ENCODE peak calls at places on chromosomes 16 and 17, in five cellular contexts. O is Panc1, S is HCT116, V is SK-N-SH, L is K562. H is an unnamed sample.

GRCh38 chr16:88810868-88811599 is 694 bp downstream of the APRT start:
- DNase-seq in O (no peak), S (peak), V (peak), L (no peak), H (no peak)

GRCh38 chr17:67492824-67493490 is 115.9 kb downstream of the PITPNC1 start:
- DNase-seq in O (no peak), S (no peak), V (no peak), L (no peak), H (no peak)

GRCh38 chr17:63816669-63817068 is 10.6 kb upstream of the PSMC5 start:
- DNase-seq in O (no peak), S (no peak), V (no peak), L (no peak), H (no peak)

GRCh38 chr17:49035470-49036269 is 38.5 kb downstream of the IGF2BP1 start:
- DNase-seq in O (peak), S (peak), V (peak), L (peak), H (no peak)

GRCh38 chr16:69940676-69941075 is 10.5 kb upstream of the CLEC18A start:
- DNase-seq in O (no peak), S (no peak), V (no peak), L (no peak), H (no peak)

GRCh38 chr17:74176546-74177001 is 26.9 kb upstream of the RPL38 start:
- DNase-seq in O (no peak), S (peak), V (peak), L (peak), H (no peak)

GRCh38 chr16:83887088-83887487 is 11.8 kb upstream of the MLYCD start:
- DNase-seq in O (no peak), S (peak), V (no peak), L (no peak), H (no peak)

GRCh38 chr16:9077001-9077809 is 14.2 kb upstream of the HAPSTR1 start:
- DNase-seq in O (no peak), S (peak), V (peak), L (peak), H (no peak)

GRCh38 chr17:77433385-77434135 is 292.8 kb downstream of the SEC14L1 start:
- DNase-seq in O (no peak), S (no peak), V (peak), L (no peak), H (no peak)

GRCh38 chr17:39634384-39634871 is 2.5 kb upstream of the STARD3 start:
- DNase-seq in O (no peak), S (no peak), V (peak), L (peak), H (no peak)

GRCh38 chr17:40061532-40062038 is 1.2 kb upstream of the THRA start:
- DNase-seq in O (no peak), S (no peak), V (no peak), L (no peak), H (no peak)

GRCh38 chr17:44379887-44380286 is 9.6 kb downstream of the ITGA2B start:
- DNase-seq in O (no peak), S (no peak), V (no peak), L (no peak), H (no peak)

GRCh38 chr17:43312011-43312410 is 78.2 kb upstream of the RNU2-1 start:
- DNase-seq in O (no peak), S (no peak), V (no peak), L (no peak), H (no peak)

GRCh38 chr17:38613981-38614779 is 8.4 kb upstream of the SRCIN1 start:
- DNase-seq in O (no peak), S (no peak), V (no peak), L (no peak), H (no peak)

GRCh38 chr16:13120091-13120490 is 218.7 kb downstream of the SHISA9 start:
- DNase-seq in O (no peak), S (no peak), V (no peak), L (no peak), H (no peak)

GRCh38 chr17:32485261-32485955 is 1.4 kb upstream of the CDK5R1 start:
- DNase-seq in O (no peak), S (no peak), V (no peak), L (no peak), H (no peak)

GRCh38 chr17:38572292-38572664 is 33.5 kb downstream of the SRCIN1 start:
- DNase-seq in O (no peak), S (no peak), V (no peak), L (peak), H (no peak)

GRCh38 chr17:80053102-80053501 is 16.7 kb downstream of the CCDC40 start:
- DNase-seq in O (no peak), S (no peak), V (peak), L (no peak), H (no peak)

GRCh38 chr16:56657555-56658430 is at the start of gene MT1F:
- DNase-seq in O (no peak), S (peak), V (peak), L (peak), H (no peak)

GRCh38 chr16:14409563-14409962 is 220.5 kb downstream of the PARN start:
- DNase-seq in O (peak), S (no peak), V (no peak), L (no peak), H (no peak)

GRCh38 chr16:65845466-65846209 is 520.9 kb upstream of the CDH5 start:
- DNase-seq in O (no peak), S (no peak), V (no peak), L (no peak), H (no peak)

GRCh38 chr16:57945740-57946138 is 25.2 kb downstream of the CNGB1 start:
- DNase-seq in O (no peak), S (no peak), V (no peak), L (peak), H (no peak)

GRCh38 chr16:79003026-79003617 is 597.4 kb downstream of the MAF start:
- DNase-seq in O (no peak), S (no peak), V (no peak), L (no peak), H (no peak)

GRCh38 chr17:43758086-43758485 is 505 bp downstream of the SOST start:
- DNase-seq in O (no peak), S (no peak), V (no peak), L (no peak), H (no peak)

GRCh38 chr17:61496174-61496956 is 44.1 kb downstream of the TBX4 start:
- DNase-seq in O (no peak), S (no peak), V (no peak), L (no peak), H (no peak)

GRCh38 chr16:23584186-23585076 is 11.7 kb downstream of the NDUFAB1 start:
- DNase-seq in O (no peak), S (no peak), V (no peak), L (no peak), H (no peak)

GRCh38 chr16:49464877-49465504 is 91.4 kb downstream of the C16orf78 start:
- DNase-seq in O (no peak), S (no peak), V (peak), L (peak), H (no peak)

GRCh38 chr17:42647778-42648177 is 11.3 kb upstream of the TUBG2 start:
- DNase-seq in O (no peak), S (no peak), V (no peak), L (no peak), H (peak)

GRCh38 chr17:31479009-31479408 is 87.5 kb downstream of the RAB11FIP4 start:
- DNase-seq in O (no peak), S (no peak), V (no peak), L (no peak), H (no peak)

GRCh38 chr17:63925615-63926014 is 6.5 kb downstream of the CD79B start:
- DNase-seq in O (no peak), S (no peak), V (peak), L (no peak), H (no peak)

GRCh38 chr16:65342231-65342866 is 220.5 kb upstream of the CDH11 start:
- DNase-seq in O (no peak), S (no peak), V (no peak), L (no peak), H (no peak)

GRCh38 chr17:80482058-80482318 is 5.6 kb upstream of the NPTX1 start:
- DNase-seq in O (no peak), S (no peak), V (no peak), L (no peak), H (no peak)

GRCh38 chr16:51442140-51442539 is 291.1 kb upstream of the SALL1 start:
- DNase-seq in O (no peak), S (no peak), V (no peak), L (no peak), H (no peak)
- TF ChIP-seq SIN3A in O (no peak), S (no peak), V (no peak), L (no peak), H (no peak)

GRCh38 chr16:4329354-4329775 is 13.5 kb downstream of the GLIS2 start:
- DNase-seq in O (no peak), S (no peak), V (no peak), L (no peak), H (no peak)

GRCh38 chr16:4332083-4332482 is 16.2 kb downstream of the GLIS2 start:
- DNase-seq in O (no peak), S (no peak), V (no peak), L (no peak), H (no peak)

GRCh38 chr16:4328580-4329353 is 12.9 kb downstream of the GLIS2 start:
- DNase-seq in O (no peak), S (no peak), V (peak), L (no peak), H (no peak)

GRCh38 chr16:4332623-4333307 is 16.9 kb downstream of the GLIS2 start:
- DNase-seq in O (no peak), S (no peak), V (no peak), L (no peak), H (no peak)

GRCh38 chr16:4330277-4330882 is 14.5 kb downstream of the GLIS2 start:
- DNase-seq in O (no peak), S (no peak), V (peak), L (peak), H (no peak)
- TF ChIP-seq SIN3A in O (no peak), S (no peak), V (peak), L (no peak), H (no peak)

DNA sequence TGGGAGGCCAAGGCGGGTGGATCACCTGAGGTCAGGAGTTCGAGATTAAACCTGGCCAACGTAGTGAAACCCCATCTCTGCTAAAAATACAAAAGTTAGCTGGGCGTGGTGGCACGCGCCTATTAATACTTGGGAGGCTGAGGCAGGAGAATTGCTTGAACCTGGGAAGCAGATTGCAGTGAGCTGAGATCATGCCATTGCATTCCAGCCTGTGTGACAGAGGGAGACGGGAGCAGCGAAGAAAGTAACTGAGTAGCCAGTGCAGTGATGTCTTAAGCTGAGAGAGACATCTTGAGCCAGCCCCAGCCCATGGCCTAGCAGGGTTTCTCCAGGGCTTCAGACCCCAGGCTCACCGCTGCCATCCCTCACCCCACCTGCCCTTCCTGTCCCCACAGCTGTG is 9.8 kb upstream of the SMIM5 start:
- DNase-seq in O (no peak), S (no peak), V (no peak), L (no peak), H (no peak)
- TF ChIP-seq SIN3A in O (no peak), S (no peak), V (no peak), L (no peak), H (no peak)

DNA sequence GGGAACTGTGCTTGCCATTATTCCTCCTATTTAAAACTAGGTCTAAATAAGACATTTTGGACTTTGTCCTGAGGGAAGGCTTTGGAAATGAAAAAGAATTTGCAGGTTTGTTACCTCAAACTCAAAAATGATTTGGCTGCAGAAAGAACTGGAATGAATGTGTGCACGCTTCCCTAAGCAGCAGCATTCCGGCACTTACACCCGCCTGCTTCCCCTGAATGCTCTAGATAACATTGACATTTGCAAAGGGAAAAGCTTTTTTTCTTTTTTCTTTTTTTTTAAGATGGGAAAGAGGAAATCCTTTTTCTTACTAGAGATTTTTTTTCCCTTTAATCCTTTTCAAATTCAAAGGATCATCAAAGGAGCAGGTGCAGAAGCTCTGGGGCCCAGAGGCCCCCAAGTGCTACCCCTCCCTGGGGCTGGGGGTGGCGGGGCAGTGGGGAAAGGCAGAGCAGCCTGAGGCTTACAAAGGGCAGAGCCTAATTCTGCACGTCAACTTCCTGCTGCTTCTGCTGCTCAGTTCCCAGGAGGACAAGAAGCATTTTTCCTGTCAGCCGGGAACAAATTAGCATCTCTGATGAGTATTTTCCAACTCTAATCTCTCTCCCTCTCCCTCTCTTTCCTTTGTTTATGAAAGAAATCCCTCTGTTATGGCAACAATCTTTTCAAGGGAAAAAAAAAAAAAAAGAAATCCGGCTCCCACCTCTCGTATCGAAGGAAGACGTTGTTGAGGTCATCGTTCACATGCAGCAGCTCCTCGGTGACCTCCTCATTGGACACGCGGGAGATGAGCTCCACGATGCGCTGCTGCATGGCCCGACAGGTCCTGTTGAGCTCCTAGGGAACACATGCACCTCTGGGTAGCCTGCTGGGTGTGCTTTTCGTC is 32.1 kb upstream of the SREBF1 start:
- DNase-seq in O (no peak), S (no peak), V (no peak), L (no peak), H (no peak)
- TF ChIP-seq SIN3A in O (no peak), S (no peak), V (no peak), L (no peak), H (no peak)